ENCODE peak calls at places on chromosomes 2 and 18, in nine cellular contexts. N is A549; O is CD8-positive, alpha-beta memory T cell; W is pancreas; M is heart right ventricle; P is uterus; I is cardiac muscle cell; J is CD4-positive, CD25-positive, alpha-beta regulatory T cell; T is breast epithelium. U is an unnamed sample.

GRCh38 chr2:238321467-238321866 is 1.1 kb downstream of the TRAF3IP1 start:
- DNase-seq in P (no peak), N (no peak), T (no peak), O (no peak), M (no peak), W (no peak), J (no peak), I (no peak), U (no peak)

GRCh38 chr2:17416891-17417391 is 101.3 kb downstream of the RAD51AP2 start:
- DNase-seq in I (no peak), T (no peak), O (no peak), J (no peak), P (no peak), N (no peak), W (no peak), M (no peak), U (no peak)

GRCh38 chr2:37876227-37876626 is 48.9 kb upstream of the RMDN2 start:
- DNase-seq in T (no peak), O (no peak), J (no peak), I (no peak), N (no peak), P (no peak), W (no peak), M (no peak), U (no peak)

GRCh38 chr2:43192039-43192438 is 34.4 kb downstream of the ZFP36L2 start:
- DNase-seq in N (peak; percentile 51), J (peak; percentile 58), T (no peak), P (no peak), M (no peak), O (no peak), W (no peak), I (no peak), U (no peak)

GRCh38 chr2:122072666-122073065 is 317.2 kb downstream of the TSN start:
- DNase-seq in W (no peak), N (no peak), I (peak; percentile 11), M (no peak), P (no peak), O (no peak), J (no peak), T (no peak), U (no peak)

GRCh38 chr18:13562494-13563029 is 163.8 kb downstream of the FAM210A start:
- DNase-seq in P (no peak), J (peak; percentile 63), T (no peak), I (peak; percentile 66), N (no peak), W (no peak), O (no peak), M (no peak), U (no peak)

GRCh38 chr18:57087985-57088384 is 58.9 kb upstream of the BOD1L2 start:
- DNase-seq in I (no peak), O (no peak), M (no peak), N (no peak), W (no peak), T (no peak), P (no peak), J (no peak), U (no peak)

GRCh38 chr18:58338141-58338540 is 290.8 kb downstream of the ALPK2 start:
- DNase-seq in N (no peak), M (no peak), P (no peak), O (no peak), T (no peak), W (no peak), J (no peak), I (no peak), U (no peak)

GRCh38 chr2:71925268-71926097 is 222.2 kb downstream of the CYP26B1 start:
- DNase-seq in I (no peak), T (no peak), O (no peak), J (no peak), N (peak; percentile 15), W (no peak), P (no peak), M (no peak), U (no peak)

GRCh38 chr2:119523959-119524694 is at the start of gene SCTR:
- DNase-seq in N (peak; percentile 21), J (no peak), M (no peak), I (peak; percentile 54), O (no peak), T (no peak), W (peak; percentile 43), P (no peak), U (no peak)

GRCh38 chr2:3280683-3281520 is 96.7 kb downstream of the EIPR1 start:
- DNase-seq in J (no peak), W (no peak), N (no peak), T (no peak), I (no peak), O (no peak), M (no peak), P (no peak), U (no peak)

GRCh38 chr18:6943143-6943542 is 174.5 kb downstream of the LAMA1 start:
- DNase-seq in J (no peak), P (no peak), I (no peak), O (no peak), T (no peak), W (peak; percentile 77), M (no peak), N (no peak), U (no peak)

GRCh38 chr18:25831226-25831828 is 259.1 kb downstream of the SS18 start:
- DNase-seq in I (no peak), T (no peak), M (no peak), W (no peak), O (no peak), P (no peak), N (no peak), J (no peak), U (no peak)

GRCh38 chr2:63060079-63060482 is 9.5 kb downstream of the OTX1 start:
- DNase-seq in I (no peak), W (no peak), M (no peak), J (peak; percentile 15), T (no peak), N (no peak), P (no peak), O (no peak), U (no peak)

GRCh38 chr2:222891890-222892289 is 31.1 kb downstream of the ACSL3 start:
- DNase-seq in N (no peak), T (no peak), O (no peak), W (no peak), M (no peak), I (no peak), J (no peak), P (no peak), U (no peak)

DNA sequence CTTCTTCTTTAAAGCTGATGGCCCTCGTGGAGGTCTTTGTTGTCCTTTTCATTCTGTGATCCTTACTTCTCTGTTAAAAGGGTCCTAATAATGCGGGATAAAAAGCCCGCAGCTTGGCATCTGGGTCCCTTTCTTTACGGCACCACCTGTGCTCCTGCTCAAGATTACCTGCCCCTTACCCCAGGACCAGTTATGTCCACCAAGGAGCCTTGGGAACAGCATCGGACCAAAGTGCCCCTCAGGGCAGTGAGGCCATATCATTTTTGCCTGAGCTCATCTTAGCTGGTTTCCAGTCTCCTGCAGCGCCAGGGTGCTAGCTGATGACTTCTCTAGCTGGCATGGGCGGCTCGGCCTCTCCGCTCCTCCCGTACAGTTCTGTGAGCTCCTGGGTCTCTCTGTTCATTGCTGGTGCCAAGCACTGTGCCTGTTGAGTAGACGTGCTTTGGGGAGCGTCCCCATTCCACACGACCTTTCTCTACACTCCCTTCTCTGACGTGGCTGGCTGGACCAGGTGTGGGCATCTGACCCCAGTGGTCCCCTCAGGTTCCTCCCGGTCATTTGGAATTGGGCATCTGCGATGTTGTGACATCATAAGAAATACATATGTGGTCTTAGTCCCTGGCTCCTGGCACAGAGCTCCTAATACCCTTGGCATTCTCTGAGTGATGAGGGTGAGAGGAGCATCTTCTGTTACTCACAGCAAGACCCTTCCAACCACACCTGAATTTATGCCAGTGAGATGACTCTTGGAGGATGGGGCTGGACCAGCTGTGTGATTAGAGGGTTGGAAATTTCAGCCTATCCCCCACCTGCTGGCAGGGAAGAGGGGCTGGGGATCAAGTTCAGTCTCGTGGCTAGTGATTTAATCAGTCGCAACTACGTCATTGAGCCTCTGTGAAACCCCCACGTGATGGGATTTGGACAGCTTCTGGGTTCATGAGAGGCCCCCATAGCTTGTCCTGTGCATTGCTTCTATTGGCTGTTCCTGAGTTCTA is 134.2 kb upstream of the HS6ST1 start:
- DNase-seq in J (no peak), O (no peak), P (peak; percentile 3), W (no peak), M (no peak), T (no peak), I (no peak), N (no peak), U (peak; percentile 4)
- H3K9me3 ChIP-seq in J (no peaks in the 10 kb centered on the region), O (no peaks in the 10 kb centered on the region), P (no peaks in the 10 kb centered on the region), W (no peaks in the 10 kb centered on the region), M (no peaks in the 10 kb centered on the region), T (no peaks in the 10 kb centered on the region), I (no peaks in the 10 kb centered on the region), N (no peaks in the 10 kb centered on the region), U (no peaks in the 10 kb centered on the region)

GRCh38 chr2:239640676-239641580 is 240.1 kb upstream of the HDAC4 start:
- DNase-seq in I (no peak), T (no peak), J (no peak), W (no peak), M (no peak), N (no peak), P (no peak), O (no peak), U (no peak)
- H3K9me3 ChIP-seq in I (no peaks in the 10 kb centered on the region), T (peaks cover 3% of the 10 kb centered on the region), J (no peaks in the 10 kb centered on the region), W (no peaks in the 10 kb centered on the region), M (no peaks in the 10 kb centered on the region), N (peaks cover 4% of the 10 kb centered on the region), P (no peaks in the 10 kb centered on the region), O (no peaks in the 10 kb centered on the region), U (no peaks in the 10 kb centered on the region)

GRCh38 chr18:80022613-80023012 is 11.6 kb upstream of the RBFA start:
- DNase-seq in I (peak; percentile 54), N (peak; percentile 9), P (no peak), M (no peak), T (no peak), W (no peak), O (peak; percentile 5), J (peak; percentile 29), U (no peak)

GRCh38 chr18:80023173-80023572 is 11.1 kb upstream of the RBFA start:
- DNase-seq in T (no peak), N (peak; percentile 49), I (no peak), J (peak; percentile 20), W (no peak), P (no peak), O (no peak), M (no peak), U (no peak)

GRCh38 chr18:80029690-80030089 is 4.5 kb upstream of the RBFA start:
- DNase-seq in T (no peak), J (no peak), I (no peak), W (no peak), P (no peak), O (no peak), N (no peak), M (no peak), U (no peak)

GRCh38 chr18:80026363-80026762 is 7.9 kb upstream of the RBFA start:
- DNase-seq in W (no peak), T (no peak), I (no peak), J (no peak), P (no peak), N (no peak), M (no peak), O (no peak), U (no peak)
- H3K9me3 ChIP-seq in W (peaks cover 11% of the 10 kb centered on the region), T (peaks cover 64% of the 10 kb centered on the region), I (no peaks in the 10 kb centered on the region), J (peaks cover 49% of the 10 kb centered on the region), P (no peaks in the 10 kb centered on the region), N (peaks cover 9% of the 10 kb centered on the region), M (peaks cover 74% of the 10 kb centered on the region), O (peaks cover 38% of the 10 kb centered on the region), U (peaks cover 58% of the 10 kb centered on the region)

DNA sequence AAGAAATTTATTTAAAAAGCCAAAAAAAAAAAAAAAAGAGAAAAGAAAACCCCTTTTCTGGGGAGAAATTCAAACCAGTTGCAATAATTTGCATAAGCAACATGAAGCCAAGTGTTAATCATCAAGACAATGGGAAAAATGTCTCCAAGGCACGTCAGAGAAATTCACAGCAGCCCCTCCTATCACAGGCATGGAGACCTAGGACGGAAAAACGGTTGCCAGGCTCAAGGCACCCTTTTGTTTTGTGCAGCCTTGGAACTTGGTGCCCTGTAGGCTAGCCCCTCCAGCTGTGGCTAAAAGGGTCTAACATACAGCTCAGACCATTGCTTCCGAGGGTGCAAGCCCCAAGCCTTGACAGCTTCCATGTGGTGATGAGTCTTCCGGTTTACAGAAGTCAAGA is 509.2 kb upstream of the SOX11 start:
- DNase-seq in N (no peak), P (no peak), J (no peak), W (no peak), I (no peak), O (no peak), T (no peak), M (no peak), U (no peak)
- H3K9me3 ChIP-seq in N (peaks cover 8% of the 10 kb centered on the region), P (no peaks in the 10 kb centered on the region), J (peaks cover 9% of the 10 kb centered on the region), W (no peaks in the 10 kb centered on the region), I (no peaks in the 10 kb centered on the region), O (no peaks in the 10 kb centered on the region), T (no peaks in the 10 kb centered on the region), M (no peaks in the 10 kb centered on the region), U (no peaks in the 10 kb centered on the region)